ENCODE peak calls at places on chromosome 21, in seven cellular contexts. P, O, W, H, G, Y and V are unnamed samples.

GRCh38 chr21:35697321-35697808 is 363.0 kb downstream of the SETD4 start:
- DNase-seq in Y (peak), G (peak), W (peak), P (peak), O (no peak), H (peak), V (peak)

GRCh38 chr21:15514073-15514946 is 215.5 kb upstream of the USP25 start:
- DNase-seq in H (no peak), Y (peak), W (no peak), G (no peak), O (peak), P (no peak), V (no peak)

GRCh38 chr21:28485301-28486022 is 507.2 kb downstream of the LTN1 start:
- DNase-seq in H (no peak), W (no peak), Y (no peak), P (peak), G (peak), O (no peak), V (peak)

GRCh38 chr21:27291006-27291405 is 324.1 kb upstream of the ADAMTS5 start:
- DNase-seq in G (peak), Y (no peak), O (no peak), P (no peak), H (no peak), W (no peak), V (no peak)

GRCh38 chr21:25790122-25790951 is 55.6 kb downstream of the GABPA start:
- DNase-seq in O (peak), W (no peak), P (peak), H (no peak), G (peak), Y (peak), V (peak)

GRCh38 chr21:27532081-27532480 is 565.2 kb upstream of the ADAMTS5 start:
- DNase-seq in Y (peak), G (peak), H (no peak), W (no peak), P (peak), O (peak), V (peak)

GRCh38 chr21:36699546-36700294 is 805 bp downstream of the SIM2 start:
- DNase-seq in P (no peak), Y (no peak), H (peak), G (no peak), O (peak), W (no peak), V (no peak)

GRCh38 chr21:17455451-17455850 is 57.4 kb upstream of the CXADR start:
- DNase-seq in Y (no peak), W (no peak), H (no peak), G (no peak), O (no peak), P (no peak), V (no peak)

GRCh38 chr21:38352536-38353219 is 95.9 kb downstream of the KCNJ15 start:
- DNase-seq in G (peak), O (peak), W (peak), Y (peak), H (peak), P (peak), V (peak)

GRCh38 chr21:18499761-18500376 is 96.3 kb upstream of the TMPRSS15 start:
- DNase-seq in W (no peak), P (peak), O (peak), G (peak), Y (peak), H (no peak), V (peak)

GRCh38 chr21:28336299-28336698 is 656.4 kb downstream of the LTN1 start:
- DNase-seq in W (no peak), Y (peak), G (peak), H (no peak), P (peak), O (peak), V (peak)

GRCh38 chr21:21085206-21085605 is 87.0 kb downstream of the NCAM2 start:
- DNase-seq in G (no peak), W (no peak), H (no peak), P (no peak), O (no peak), Y (no peak), V (no peak)

GRCh38 chr21:20882462-20883415 is 115.5 kb upstream of the NCAM2 start:
- DNase-seq in W (no peak), H (no peak), G (peak), O (peak), Y (peak), P (peak), V (peak)

GRCh38 chr21:38181101-38181500 is 75.7 kb upstream of the KCNJ15 start:
- DNase-seq in W (no peak), O (no peak), Y (no peak), H (no peak), G (peak), P (peak), V (peak)

GRCh38 chr21:37800496-37801061 is 115.7 kb downstream of the KCNJ6 start:
- DNase-seq in G (no peak), P (peak), O (no peak), H (no peak), Y (no peak), W (no peak), V (no peak)

GRCh38 chr21:15283789-15284188 is 219.0 kb upstream of the NRIP1 start:
- DNase-seq in W (no peak), Y (no peak), P (no peak), O (no peak), H (no peak), G (no peak), V (peak)

GRCh38 chr21:28257276-28257675 is 735.4 kb downstream of the LTN1 start:
- DNase-seq in Y (no peak), G (no peak), H (no peak), O (peak), P (no peak), W (no peak), V (peak)

GRCh38 chr21:29436650-29437049 is 137.9 kb downstream of the BACH1 start:
- DNase-seq in G (no peak), H (no peak), P (no peak), W (no peak), O (no peak), Y (no peak), V (no peak)

GRCh38 chr21:36756527-36756926 is 57.6 kb downstream of the SIM2 start:
- DNase-seq in G (peak), P (no peak), Y (no peak), H (no peak), O (no peak), W (no peak), V (no peak)

GRCh38 chr21:26280715-26281310 is 110.2 kb upstream of the APP start:
- DNase-seq in Y (no peak), O (no peak), H (no peak), G (peak), P (no peak), W (no peak), V (no peak)

GRCh38 chr21:35136106-35136505 is 87.0 kb upstream of the RUNX1 start:
- DNase-seq in O (no peak), P (no peak), H (no peak), Y (no peak), G (no peak), W (no peak), V (no peak)

GRCh38 chr21:36463991-36464390 is 15.9 kb downstream of the CLDN14 start:
- DNase-seq in Y (no peak), W (no peak), H (no peak), G (no peak), O (no peak), P (no peak), V (no peak)

DNA sequence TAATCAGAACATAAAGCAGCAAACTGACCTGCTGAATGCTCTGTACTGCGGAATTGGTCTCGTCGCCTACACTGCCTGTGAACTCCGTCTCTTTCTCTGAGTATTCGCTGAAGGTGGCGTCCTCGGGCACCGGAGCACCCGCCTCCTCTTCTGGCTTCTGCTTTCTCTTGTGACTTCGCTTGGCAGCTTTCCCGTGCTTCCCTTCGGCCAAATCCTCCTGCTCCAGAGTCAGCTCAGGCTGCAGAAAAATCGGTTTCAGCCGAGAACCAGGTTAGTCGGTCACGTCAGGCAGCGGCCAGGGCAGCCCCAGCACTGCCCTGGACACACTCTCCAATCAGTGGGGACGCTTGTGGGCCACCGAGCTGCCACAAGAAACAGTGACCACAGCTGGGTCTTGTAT is 35.8 kb upstream of the RIPK4 start:
- DNase-seq in H (peak), G (no peak), P (peak), W (peak), Y (no peak), O (no peak), V (peak)
- H3K4me3 ChIP-seq in H (no peak), G (no peak), P (no peak), W (no peak), Y (no peak), O (no peak), V (no peak)

DNA sequence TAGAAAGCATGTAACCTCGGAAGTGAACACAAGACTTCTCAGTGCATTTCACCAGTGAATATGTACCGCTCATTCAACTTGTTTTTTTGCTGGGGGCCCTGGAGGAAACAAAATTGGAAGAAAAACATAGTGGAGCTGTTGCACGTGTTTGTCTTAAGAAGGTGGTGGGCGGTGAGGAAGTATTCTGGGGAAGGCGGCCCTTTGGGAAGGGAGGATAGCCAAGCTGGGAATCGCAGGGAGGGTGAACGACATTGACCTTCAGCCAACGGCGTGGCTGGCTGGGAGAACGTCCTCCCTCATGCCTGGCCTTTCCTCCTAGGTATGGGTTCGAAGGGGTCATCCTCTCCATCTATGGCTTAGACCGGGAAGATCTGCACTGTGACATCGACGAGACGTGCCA is 19.4 kb downstream of the TFF3 start:
- DNase-seq in W (no peak), P (no peak), O (no peak), G (no peak), Y (no peak), H (no peak), V (no peak)
- H3K4me3 ChIP-seq in W (no peak), P (no peak), O (no peak), G (no peak), Y (no peak), H (no peak), V (no peak)

GRCh38 chr21:45341779-45342178 is 54.1 kb upstream of the POFUT2 start:
- DNase-seq in W (no peak), G (peak), Y (no peak), H (no peak), O (no peak), P (no peak), V (peak)

GRCh38 chr21:45347048-45347711 is 57.8 kb upstream of the COL18A1 start:
- DNase-seq in G (no peak), W (no peak), Y (no peak), O (no peak), P (no peak), H (no peak), V (peak)

GRCh38 chr21:45341261-45341660 is 53.6 kb upstream of the POFUT2 start:
- DNase-seq in H (no peak), O (no peak), P (no peak), Y (no peak), W (no peak), G (no peak), V (no peak)

GRCh38 chr21:45344576-45344975 is 56.9 kb upstream of the POFUT2 start:
- DNase-seq in G (no peak), O (no peak), W (no peak), H (no peak), P (no peak), Y (no peak), V (no peak)

GRCh38 chr21:45343891-45344290 is 56.2 kb upstream of the POFUT2 start:
- DNase-seq in G (no peak), H (no peak), P (no peak), Y (no peak), O (no peak), W (no peak), V (no peak)
- H3K4me3 ChIP-seq in G (no peak), H (no peak), P (no peak), Y (no peak), O (no peak), W (no peak), V (no peak)

DNA sequence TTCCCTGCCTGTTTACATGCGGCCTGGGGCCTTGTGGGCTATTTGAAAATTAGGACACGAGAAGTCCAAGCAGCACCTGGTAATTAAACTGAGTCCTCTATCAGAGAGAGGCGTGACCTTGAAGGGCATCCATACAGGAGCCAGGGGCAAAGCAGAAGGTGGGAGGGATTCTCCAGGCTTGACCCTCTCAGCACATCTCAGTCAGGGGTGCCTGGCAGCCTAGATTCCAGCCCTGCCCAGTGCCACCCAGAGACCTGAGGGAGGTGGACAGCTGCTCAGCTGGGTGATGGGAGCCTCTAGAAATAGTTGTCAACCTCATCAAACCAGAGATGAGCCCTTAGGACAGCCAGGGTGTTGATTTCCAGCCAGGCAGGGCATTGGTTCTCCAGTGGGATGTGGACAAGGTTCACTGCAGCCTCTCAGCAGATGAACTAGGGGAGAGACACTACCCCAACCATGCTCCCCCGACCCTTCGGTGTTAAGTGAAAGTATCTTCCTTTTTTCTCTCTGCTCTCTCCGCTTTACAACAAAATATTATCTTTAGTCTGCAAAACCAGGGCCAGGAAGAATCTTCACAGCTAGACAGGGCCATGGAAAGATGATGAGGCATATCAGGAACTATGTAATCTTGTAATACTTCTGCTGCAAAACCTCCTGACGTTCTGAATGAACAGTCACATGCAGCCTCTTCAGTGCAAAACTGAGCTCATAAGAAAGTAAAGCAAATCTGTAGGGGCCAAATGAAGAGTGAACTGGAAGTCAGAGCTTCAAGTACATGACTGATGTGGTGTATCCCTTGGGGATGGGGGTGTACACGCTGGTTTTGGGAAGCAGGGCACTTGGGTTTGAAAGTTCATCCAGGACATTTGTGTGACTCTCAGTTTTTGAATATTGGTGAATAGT is 35.9 kb upstream of the ATP5PO start:
- DNase-seq in Y (no peak), P (no peak), G (no peak), W (no peak), O (no peak), H (no peak), V (peak)
- H3K4me3 ChIP-seq in Y (no peak), P (no peak), G (no peak), W (no peak), O (no peak), H (no peak), V (no peak)

DNA sequence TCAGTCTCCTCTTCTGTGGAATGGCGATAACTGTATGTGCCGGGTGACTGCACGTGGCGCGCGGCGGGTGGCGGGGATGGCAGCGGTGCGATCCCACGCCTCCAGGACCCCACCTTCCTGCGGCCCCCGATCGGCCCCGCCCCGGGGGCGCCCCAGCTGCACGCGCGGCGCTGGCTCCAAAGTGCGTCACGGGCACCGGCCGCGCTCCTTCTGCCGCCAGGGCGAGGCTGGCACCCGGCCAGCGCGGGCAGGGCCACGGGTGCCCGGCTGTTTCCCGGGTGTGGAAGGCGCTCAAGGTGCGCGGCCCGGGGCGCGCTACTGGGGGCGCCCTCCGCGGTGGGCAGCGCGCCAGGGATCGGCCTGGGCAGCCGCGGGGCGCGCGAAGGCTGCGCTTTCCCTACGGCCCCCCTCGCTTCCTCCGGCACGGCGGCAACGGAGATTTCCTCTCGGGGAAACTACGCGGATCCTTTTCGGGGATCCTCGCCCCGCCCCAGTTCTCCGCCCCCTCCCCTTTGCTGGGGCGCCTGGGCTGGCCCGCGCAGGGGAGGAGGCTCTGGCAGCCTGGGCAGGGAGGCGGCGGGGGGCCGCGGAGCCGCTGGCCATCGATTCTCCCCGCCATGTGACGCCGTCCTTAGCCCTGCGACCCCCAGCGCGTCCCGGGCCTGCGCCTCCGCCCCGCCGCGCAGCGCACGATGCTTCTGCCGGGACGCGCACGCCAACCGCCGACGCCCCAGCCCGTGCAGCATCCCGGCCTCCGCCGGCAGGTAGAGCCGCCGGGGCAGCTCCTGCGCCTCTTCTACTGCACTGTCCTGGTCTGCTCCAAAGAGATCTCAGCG is at the start of gene EVA1C:
- DNase-seq in O (peak), W (no peak), P (peak), G (peak), H (peak), Y (peak), V (peak)
- H3K4me3 ChIP-seq in O (peak), W (peak), P (peak), G (peak), H (peak), Y (peak), V (peak)

DNA sequence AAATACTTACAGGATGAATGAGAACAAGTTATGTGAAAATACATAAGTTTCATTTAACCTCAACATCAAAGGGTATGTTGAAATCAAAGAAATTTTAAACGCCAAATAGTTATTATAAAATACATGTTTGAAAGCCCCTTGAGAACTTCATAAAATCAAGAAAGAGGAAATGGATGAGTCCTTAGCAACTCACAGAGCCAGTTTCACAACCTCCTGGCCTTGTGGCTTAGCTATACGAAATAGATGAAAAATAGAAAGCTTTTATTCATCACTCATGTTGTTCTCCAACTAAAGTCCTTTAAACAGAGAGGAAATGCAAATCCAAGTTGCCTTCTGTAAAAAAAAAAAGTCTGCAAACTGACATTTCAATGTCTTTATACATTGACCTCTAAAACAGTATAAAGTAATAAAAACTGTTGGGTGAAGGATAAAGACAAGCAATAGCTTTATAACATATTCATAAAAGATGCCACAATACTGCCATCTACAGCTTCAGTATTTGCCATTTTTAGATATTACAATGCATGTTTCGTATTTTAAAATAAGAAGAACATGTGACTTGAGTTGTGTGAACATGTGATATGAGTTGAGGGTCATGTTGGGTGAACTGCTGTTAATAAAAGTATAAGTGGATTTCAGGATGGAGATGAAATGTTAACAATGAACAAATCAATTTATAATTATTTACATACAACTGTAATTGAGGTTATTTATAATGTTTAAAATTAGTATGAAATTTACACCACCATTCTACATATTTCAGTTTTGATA is 847.7 kb downstream of the MRPL39 start:
- DNase-seq in H (no peak), P (peak), W (no peak), O (no peak), Y (no peak), G (no peak), V (no peak)
- H3K4me3 ChIP-seq in H (no peak), P (no peak), W (no peak), O (no peak), Y (no peak), G (no peak), V (no peak)

GRCh38 chr21:42658320-42659105 is 5.1 kb downstream of the PDE9A start:
- DNase-seq in Y (no peak), W (no peak), O (no peak), P (no peak), G (no peak), H (no peak), V (no peak)
- H3K4me3 ChIP-seq in Y (no peak), W (no peak), O (no peak), P (no peak), G (no peak), H (no peak), V (no peak)